ENCODE peak calls at places on chromosomes 2 and 18, in nine cellular contexts. Z is adrenal gland, O is cardiac fibroblast, W is GM23338, C is astrocyte, G is tibial nerve, J is cardiac muscle cell, M is endothelial cell of umbilical vein, X is K562. K is an unnamed sample.

GRCh38 chr2:17148298-17149228 is 369.7 kb downstream of the RAD51AP2 start:
- DNase-seq in W (peak; percentile 72), C (no peak), Z (no peak), X (no peak), M (no peak), O (peak; percentile 42), G (no peak), J (peak; percentile 55), K (no peak)

GRCh38 chr18:13175754-13176210 is 42.8 kb upstream of the LDLRAD4 start:
- DNase-seq in Z (no peak), J (no peak), M (peak; percentile 4), W (no peak), O (peak; percentile 19), X (peak; percentile 1), G (no peak), C (no peak), K (no peak)

GRCh38 chr2:166081131-166081632 is 46.6 kb downstream of the SCN1A start:
- DNase-seq in C (no peak), X (no peak), G (no peak), W (no peak), M (no peak), Z (no peak), J (no peak), O (no peak), K (no peak)

GRCh38 chr2:43754180-43754579 is 19.7 kb upstream of the DYNC2LI1 start:
- DNase-seq in Z (peak; percentile 26), W (peak; percentile 28), X (no peak), O (no peak), J (no peak), C (no peak), M (no peak), G (no peak), K (no peak)

GRCh38 chr18:60113396-60113795 is 213.6 kb downstream of the PMAIP1 start:
- DNase-seq in J (no peak), X (no peak), W (no peak), Z (no peak), C (no peak), M (no peak), G (no peak), O (no peak), K (no peak)

GRCh38 chr2:16037808-16038457 is 97.6 kb downstream of the MYCN start:
- DNase-seq in X (no peak), W (no peak), C (no peak), J (no peak), G (no peak), O (no peak), Z (no peak), M (no peak), K (no peak)

GRCh38 chr2:162245737-162246136 is 2.5 kb upstream of the FAP start:
- DNase-seq in Z (no peak), C (peak; percentile 78), G (no peak), O (peak; percentile 82), M (no peak), J (no peak), W (peak; percentile 10), X (no peak), K (peak; percentile 90)

GRCh38 chr2:27298391-27299080 is 9.7 kb downstream of the UCN start:
- DNase-seq in J (no peak), O (no peak), M (no peak), W (no peak), X (no peak), C (no peak), Z (no peak), G (no peak), K (no peak)

GRCh38 chr2:110869472-110870446 is 137.4 kb downstream of the ACOXL start:
- DNase-seq in M (no peak), Z (no peak), O (peak; percentile 37), C (peak; percentile 65), X (no peak), J (peak; percentile 22), W (no peak), G (no peak), K (no peak)

GRCh38 chr2:64727013-64727767 is 73.5 kb upstream of the SERTAD2 start:
- DNase-seq in G (no peak), Z (no peak), J (no peak), W (no peak), O (no peak), M (no peak), X (no peak), C (no peak), K (no peak)

GRCh38 chr2:17517481-17518211 is 594 bp downstream of the RAD51AP2 start:
- DNase-seq in J (peak; percentile 57), X (no peak), M (no peak), C (no peak), G (no peak), W (peak; percentile 39), O (no peak), Z (no peak), K (no peak)

GRCh38 chr2:28662044-28662443 is 89.6 kb upstream of the PPP1CB start:
- DNase-seq in W (no peak), X (no peak), Z (no peak), G (no peak), J (no peak), C (no peak), M (no peak), O (peak; percentile 36), K (no peak)

GRCh38 chr2:28662468-28663095 is 89.0 kb upstream of the PPP1CB start:
- DNase-seq in J (no peak), C (peak; percentile 62), O (peak; percentile 84), G (no peak), Z (no peak), X (no peak), W (no peak), M (peak; percentile 35), K (no peak)

GRCh38 chr2:28661589-28662001 is 90.0 kb upstream of the PPP1CB start:
- DNase-seq in C (peak; percentile 80), W (no peak), Z (peak; percentile 38), X (no peak), M (peak; percentile 90), G (peak; percentile 65), J (no peak), O (peak; percentile 95), K (no peak)

GRCh38 chr2:28664120-28664842 is 87.3 kb upstream of the PPP1CB start:
- DNase-seq in M (peak; percentile 82), X (no peak), Z (no peak), O (no peak), W (no peak), C (no peak), J (peak; percentile 44), G (no peak), K (no peak)

GRCh38 chr2:28663359-28663758 is 88.3 kb upstream of the PPP1CB start:
- DNase-seq in Z (no peak), G (no peak), W (no peak), X (no peak), J (no peak), C (no peak), M (peak; percentile 76), O (peak; percentile 81), K (no peak)
- H3K4me3 ChIP-seq in Z (no peak overlapping the region), G (no peak overlapping the region), W (no peak overlapping the region), X (no peak overlapping the region), J (no peak overlapping the region), C (no peak overlapping the region), M (no peak overlapping the region), O (no peak overlapping the region), K (no peak overlapping the region)

GRCh38 chr2:90207454-90208058 is 1516.1 kb downstream of the RPIA start:
- DNase-seq in M (no peak), W (peak; percentile 75), J (peak; percentile 22), O (peak; percentile 0), X (peak; percentile 7), G (no peak), C (no peak), Z (no peak), K (no peak)
- TF ChIP-seq CTCF in M (no peak), W (peak; percentile 68), J (peak; percentile 12), O (no peak), X (peak; percentile 29), G (no peak), C (no peak), Z (no peak), K (no peak)

DNA sequence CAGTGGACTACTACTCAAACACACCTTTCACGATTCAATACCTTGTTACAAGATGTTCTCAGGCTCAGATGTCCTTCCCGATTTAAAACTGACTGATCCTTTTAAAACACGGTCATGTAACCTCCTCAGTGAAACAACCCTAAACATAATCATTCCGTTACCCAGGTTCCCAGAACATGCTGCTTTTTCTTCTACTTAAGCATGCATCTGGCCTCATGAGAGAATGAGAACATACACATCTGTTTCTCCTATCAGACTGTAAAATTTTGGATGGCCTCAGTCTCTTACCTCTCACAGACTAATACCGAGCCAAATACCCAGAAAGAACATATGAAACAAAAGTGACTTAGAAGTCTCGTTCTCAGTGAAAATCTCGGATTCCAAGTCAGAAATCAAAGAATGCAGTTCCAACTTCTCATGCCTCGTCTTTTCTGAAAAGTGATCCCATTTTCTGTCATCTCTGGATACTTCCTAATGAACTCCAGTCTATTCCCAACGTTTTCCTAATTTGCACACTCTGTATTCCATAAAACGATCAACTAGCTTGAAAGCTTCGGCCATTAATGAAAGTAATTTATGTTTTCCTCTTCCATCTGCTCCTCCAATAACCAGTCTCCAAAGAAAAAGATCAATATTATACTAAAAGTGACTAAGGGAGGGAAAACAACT is 924 bp downstream of the SF3B1 start:
- DNase-seq in O (peak; percentile 30), M (peak; percentile 38), G (no peak), W (no peak), Z (no peak), C (peak; percentile 18), X (no peak), J (no peak), K (no peak)
- H3K4me3 ChIP-seq in O (peak overlapping the region; percentile 99), M (peak overlapping the region; percentile 100), G (peak overlapping the region; percentile 63), W (peak overlapping the region; percentile 83), Z (peak overlapping the region; percentile 8), C (peak overlapping the region; percentile 94), X (peak overlapping the region; percentile 77), J (peak overlapping the region; percentile 97), K (peak overlapping the region; percentile 93)

GRCh38 chr2:231791107-231791506 is 4.9 kb downstream of the COPS7B start:
- DNase-seq in M (no peak), G (no peak), J (no peak), Z (no peak), X (no peak), O (no peak), C (no peak), W (no peak), K (no peak)

GRCh38 chr2:231800493-231801091 is 14.3 kb downstream of the COPS7B start:
- DNase-seq in O (peak; percentile 65), M (peak; percentile 51), Z (peak; percentile 81), C (no peak), X (peak; percentile 35), J (peak; percentile 42), W (peak; percentile 81), G (no peak), K (no peak)

GRCh38 chr2:231794383-231794782 is 8.1 kb downstream of the COPS7B start:
- DNase-seq in M (no peak), O (no peak), Z (no peak), J (no peak), G (no peak), C (no peak), X (no peak), W (no peak), K (no peak)

GRCh38 chr2:231795525-231796327 is 9.5 kb downstream of the COPS7B start:
- DNase-seq in C (peak; percentile 22), O (peak; percentile 77), W (peak; percentile 56), Z (peak; percentile 83), G (no peak), X (no peak), J (peak; percentile 36), M (peak; percentile 89), K (no peak)
- TF ChIP-seq CTCF in C (peak; percentile 37), O (peak; percentile 35), W (peak; percentile 40), Z (peak; percentile 68), G (no peak), X (peak; percentile 21), J (peak; percentile 39), M (peak; percentile 41), K (peak; percentile 21)

GRCh38 chr2:215434447-215435260 is 1.2 kb downstream of the FN1 start:
- DNase-seq in M (peak; percentile 58), X (no peak), O (peak; percentile 59), W (peak; percentile 22), C (no peak), J (no peak), Z (no peak), G (no peak), K (no peak)
- H3K4me3 ChIP-seq in M (peak overlapping the region; percentile 100), X (no peak overlapping the region), O (peak overlapping the region; percentile 85), W (peak overlapping the region; percentile 87), C (peak overlapping the region; percentile 99), J (peak overlapping the region; percentile 72), Z (no peak overlapping the region), G (peak overlapping the region; percentile 65), K (peak overlapping the region; percentile 91)